ENCODE peak calls at places on chromosomes 11 and 22, in four cellular contexts. J is neuronal stem cell, M is uterus, D is endodermal cell. O is an unnamed sample. For H3K4me1, the result is how much of the 10 kb centered on the place peaks cover.

GRCh38 chr11:612961-613300 is 2.8 kb downstream of the IRF7 start:
- DNase-seq in J (no peak), D (no peak), M (no peak), O (no peak)

GRCh38 chr22:36470994-36471331 is 10.5 kb downstream of the TXN2 start:
- DNase-seq in D (no peak), M (peak), J (no peak), O (no peak)

GRCh38 chr11:66543263-66544107 is 2.4 kb downstream of the ZDHHC24 start:
- DNase-seq in M (peak), J (no peak), D (peak), O (peak)

GRCh38 chr22:32998373-32998772 is 59.8 kb downstream of the SYN3 start:
- DNase-seq in J (no peak), D (no peak), M (no peak), O (no peak)

GRCh38 chr11:79973701-79974626 is 533.1 kb upstream of the TENM4 start:
- DNase-seq in J (peak), M (no peak), D (peak), O (peak)

GRCh38 chr11:96228911-96229310 is 114.1 kb downstream of the MAML2 start:
- DNase-seq in D (no peak), J (no peak), M (no peak), O (no peak)

GRCh38 chr11:38095268-38095667 is 1497.2 kb upstream of the RAG2 start:
- DNase-seq in M (no peak), D (no peak), J (no peak), O (no peak)

GRCh38 chr11:25711008-25711407 is 620.9 kb upstream of the ANO3 start:
- DNase-seq in J (no peak), D (no peak), M (no peak), O (no peak)

GRCh38 chr22:33864723-33865130 is 55.5 kb downstream of the LARGE1 start:
- DNase-seq in D (no peak), J (no peak), M (peak), O (no peak)

GRCh38 chr11:122277553-122277952 is 161.5 kb upstream of the BLID start:
- DNase-seq in D (no peak), J (no peak), M (no peak), O (no peak)

GRCh38 chr11:65170058-65170534 is at the start of gene SPDYC:
- DNase-seq in M (no peak), D (peak), J (no peak), O (no peak)

DNA sequence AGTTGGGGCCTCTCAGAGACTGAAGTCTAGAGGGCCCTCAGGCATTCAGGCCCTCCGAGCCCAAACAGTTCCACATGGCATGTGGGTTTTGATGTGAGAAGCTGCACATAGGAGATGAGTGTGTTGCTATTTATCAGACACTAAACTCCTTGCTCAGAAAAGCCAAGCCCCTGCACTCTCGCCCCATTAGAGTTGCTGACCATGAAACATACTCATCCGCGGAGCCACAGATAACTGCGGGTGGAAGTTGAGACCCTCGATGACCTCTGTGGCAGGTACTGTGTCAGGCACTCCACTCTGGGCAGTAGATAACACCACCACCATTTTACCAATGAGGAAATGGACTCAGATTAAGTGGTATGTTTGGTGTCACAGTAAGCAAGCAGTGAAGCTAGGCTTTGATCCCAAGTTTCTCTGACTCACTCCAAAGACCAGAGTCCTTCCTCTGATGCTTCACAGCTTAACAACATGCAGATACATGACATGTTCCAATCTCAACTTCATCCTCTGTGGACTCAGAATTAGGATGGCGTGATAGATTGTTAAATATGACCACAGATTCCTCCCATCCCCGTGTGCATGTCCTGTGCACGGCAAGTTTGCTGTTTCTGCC is 202.1 kb downstream of the ADAMTS15 start:
- DNase-seq in M (no peak), J (no peak), D (no peak), O (no peak)
- H3K4me1 ChIP-seq in M (under half), J (under half), D (under half), O (under half)

GRCh38 chr11:126995989-126996388 is 4.6 kb downstream of the KIRREL3 start:
- DNase-seq in D (no peak), M (no peak), J (no peak), O (no peak)
- H3K4me1 ChIP-seq in D (under half), M (under half), J (under half), O (under half)

DNA sequence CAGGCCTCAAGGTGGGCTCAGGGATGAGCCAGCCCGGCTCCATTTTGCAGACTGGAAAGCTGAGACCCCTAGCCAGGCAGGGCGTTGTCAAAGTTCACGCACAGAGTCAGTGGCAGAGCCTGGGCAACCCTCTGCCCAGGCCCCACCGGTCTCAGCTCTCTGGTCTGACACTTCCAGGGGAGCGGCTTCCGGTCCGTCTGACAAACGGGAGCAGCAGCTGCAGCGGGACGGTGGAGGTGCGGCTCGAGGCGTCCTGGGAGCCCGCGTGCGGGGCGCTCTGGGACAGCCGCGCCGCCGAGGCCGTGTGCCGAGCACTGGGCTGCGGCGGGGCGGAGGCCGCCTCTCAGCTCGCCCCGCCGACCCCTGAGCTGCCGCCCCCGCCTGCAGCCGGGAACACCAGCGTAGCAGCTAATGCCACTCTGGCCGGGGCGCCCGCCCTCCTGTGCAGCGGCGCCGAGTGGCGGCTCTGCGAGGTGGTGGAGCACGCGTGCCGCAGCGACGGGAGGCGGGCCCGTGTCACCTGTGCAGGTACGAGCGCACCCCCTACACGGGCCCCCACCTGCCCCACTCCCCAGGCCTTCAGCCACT is 36.0 kb downstream of the CD6 start:
- DNase-seq in D (peak), J (no peak), M (no peak), O (peak)
- H3K4me1 ChIP-seq in D (under half), J (under half), M (under half), O (under half)

GRCh38 chr11:34223907-34224306 is 118.5 kb downstream of the NAT10 start:
- DNase-seq in M (no peak), J (no peak), D (no peak), O (no peak)

GRCh38 chr11:34224434-34224966 is 119.1 kb downstream of the NAT10 start:
- DNase-seq in J (no peak), M (no peak), D (no peak), O (no peak)

GRCh38 chr11:34219862-34220490 is 114.5 kb downstream of the NAT10 start:
- DNase-seq in M (peak), J (no peak), D (no peak), O (no peak)

GRCh38 chr11:34223021-34223813 is 117.8 kb downstream of the NAT10 start:
- DNase-seq in J (no peak), M (peak), D (no peak), O (peak)

DNA sequence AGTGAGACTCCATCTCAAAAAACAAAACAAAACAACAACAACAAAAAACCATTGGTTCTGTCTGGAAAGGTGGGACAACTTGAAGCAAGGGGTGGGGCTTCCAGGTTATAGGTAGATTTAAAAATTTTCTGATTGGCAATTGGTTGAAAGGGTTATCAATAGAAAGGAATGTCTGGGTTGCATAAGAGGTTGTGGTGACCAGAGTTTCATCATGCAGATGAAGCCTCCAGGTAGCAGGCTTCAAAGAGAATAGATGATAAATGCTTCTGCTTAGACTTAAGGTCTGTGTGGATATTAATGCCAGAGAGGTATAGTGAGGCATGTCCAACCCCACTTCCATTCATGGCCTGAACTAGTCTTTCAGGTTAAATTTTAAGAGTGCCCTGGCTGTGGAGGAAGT is 116.6 kb downstream of the NAT10 start:
- DNase-seq in M (no peak), D (no peak), J (no peak), O (no peak)
- H3K4me1 ChIP-seq in M (under half), D (under half), J (under half), O (under half)

GRCh38 chr11:105042178-105042577 is 3.0 kb downstream of the CARD16 start:
- DNase-seq in M (no peak), J (no peak), D (no peak), O (no peak)
- H3K4me1 ChIP-seq in M (under half), J (under half), D (under half), O (under half)

GRCh38 chr22:31085928-31086327 is 4.8 kb downstream of the SMTN start:
- DNase-seq in M (no peak), J (no peak), D (no peak), O (no peak)

GRCh38 chr22:31083923-31084810 is 3.0 kb downstream of the SMTN start:
- DNase-seq in J (no peak), D (no peak), M (no peak), O (no peak)

GRCh38 chr22:31083377-31083768 is 2.3 kb downstream of the SMTN start:
- DNase-seq in D (no peak), M (peak), J (no peak), O (no peak)

GRCh38 chr22:31085493-31085824 is 4.3 kb downstream of the SMTN start:
- DNase-seq in D (peak), J (no peak), M (peak), O (peak)

DNA sequence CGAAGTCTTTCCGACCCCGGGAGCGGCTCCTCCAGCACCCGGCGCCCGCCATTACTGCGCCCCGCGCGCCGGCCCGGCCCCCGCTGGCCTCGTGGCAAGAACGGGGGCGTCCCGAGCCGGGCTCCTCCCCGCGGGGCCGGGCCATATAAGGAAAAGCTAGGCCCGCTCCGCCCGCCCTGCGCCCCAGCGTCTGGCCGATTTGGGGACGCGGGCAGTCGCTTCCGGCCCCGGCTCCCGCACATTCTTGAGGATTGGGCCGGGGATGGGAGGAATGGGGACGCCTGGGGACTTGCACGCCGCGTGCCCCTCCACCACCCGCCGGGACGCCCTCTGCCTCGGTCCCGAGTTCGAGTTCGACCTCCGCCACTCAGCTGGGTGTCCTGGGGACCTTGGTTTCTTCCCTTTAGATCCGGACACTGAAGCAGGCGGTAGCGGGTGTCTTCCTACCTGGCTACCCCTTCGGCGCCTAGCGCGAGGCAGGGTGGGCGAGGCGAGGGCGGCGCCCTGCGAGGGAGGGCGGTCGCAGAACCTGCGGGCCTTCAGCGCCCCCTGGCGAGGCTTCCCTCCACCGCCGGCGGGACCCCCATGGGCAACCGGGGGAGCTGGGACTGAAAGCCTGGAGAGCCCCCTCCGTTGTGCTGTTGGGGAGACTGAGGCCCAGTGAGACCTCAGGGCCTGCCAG is 3.8 kb downstream of the SMTN start:
- DNase-seq in J (peak), M (peak), D (peak), O (peak)
- H3K4me1 ChIP-seq in J (under half), M (under half), D (under half), O (under half)

DNA sequence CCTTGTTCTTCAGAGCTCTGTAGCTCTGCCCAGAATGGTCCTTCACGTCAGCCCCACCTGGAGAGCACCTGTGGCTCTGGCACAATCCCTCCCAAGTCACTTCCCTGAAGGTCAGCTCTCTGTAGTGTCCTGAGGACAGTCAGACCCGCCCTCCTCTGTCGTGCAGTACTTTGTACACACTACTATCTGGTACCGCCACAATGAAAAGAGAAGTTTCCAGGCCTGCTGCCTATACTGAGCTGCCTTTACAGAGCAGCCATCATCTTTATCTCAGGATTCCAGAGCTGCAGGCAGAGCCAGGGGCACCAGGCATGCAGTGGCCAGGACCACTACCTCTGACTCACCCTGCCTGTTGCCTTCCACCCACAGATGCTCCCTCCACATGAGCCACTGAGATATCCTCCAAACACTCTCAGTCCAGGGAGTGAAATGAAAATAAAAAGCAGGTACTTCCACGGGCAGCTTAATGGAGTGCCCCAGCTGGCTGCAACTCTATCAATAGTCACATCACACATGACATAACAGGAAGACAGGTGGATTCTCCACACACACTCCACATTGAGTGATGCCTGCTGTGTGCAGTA is 7.3 kb downstream of the PACSIN2 start:
- DNase-seq in D (peak), M (no peak), J (no peak), O (no peak)
- H3K4me1 ChIP-seq in D (under half), M (under half), J (under half), O (under half)

GRCh38 chr11:128585498-128586238 is 1.7 kb downstream of the ETS1 start:
- DNase-seq in D (peak), M (no peak), J (no peak), O (peak)
- H3K4me1 ChIP-seq in D (under half), M (under half), J (under half), O (under half)

O was measured in neural progenitor cell.